ENCODE peak calls at places on chromosome X, in eight cellular contexts. M is NCI-H1092; Q is heart left ventricle; Z is stimulated activated CD4-positive, alpha-beta T cell treated with anti-CD3 and anti-CD28 coated beads, Interleukin-1b, Interleukin-23, amount 100 ng/mL, for 48 hours; K is NCI-H510A treated with DMSO at 0.1 percent for 48 hours; G is activated CD8-positive, alpha-beta memory T cell treated with anti-CD3 and anti-CD28 coated beads for 48 hours; A is anterior cingulate cortex; U is activated CD8-positive, alpha-beta T cell treated with anti-CD3 and anti-CD28 coated beads, Interleukin-2, amount 10 ng/mL, durations not matched to agents 7 days and 5 days. O is an unnamed sample.

GRCh38 chrX:144730486-144730885 is 516.8 kb upstream of the SPANXN1 start:
- DNase-seq in U (no peak), Z (no peak), G (no peak), M (no peak), A (no peak), K (no peak), Q (no peak), O (no peak)

GRCh38 chrX:356385-357034 is 30.2 kb downstream of the PPP2R3B start:
- DNase-seq in U (no peak), A (no peak), Q (no peak), M (no peak), Z (no peak), K (no peak), G (no peak), O (no peak)

GRCh38 chrX:74902806-74903205 is 22.4 kb downstream of the NEXMIF start:
- DNase-seq in A (no peak), Z (no peak), U (no peak), G (no peak), M (no peak), K (peak; percentile 90), Q (no peak), O (no peak)

GRCh38 chrX:115584715-115585114 is 23.7 kb downstream of the PLS3 start:
- DNase-seq in M (no peak), K (no peak), G (no peak), Z (no peak), U (no peak), A (no peak), Q (no peak), O (no peak)

GRCh38 chrX:57172544-57172943 is 35.3 kb upstream of the SPIN2A start:
- DNase-seq in A (no peak), G (no peak), Q (peak; percentile 6), Z (no peak), M (no peak), K (no peak), U (no peak), O (no peak)

GRCh38 chrX:149504226-149504914 is 736 bp downstream of the IDS start:
- DNase-seq in U (peak; percentile 71), Q (no peak), K (peak; percentile 59), Z (peak; percentile 82), M (peak; percentile 13), A (no peak), G (peak; percentile 15), O (no peak)

GRCh38 chrX:73455171-73455570 is 8.3 kb downstream of the CDX4 start:
- DNase-seq in M (no peak), Q (no peak), Z (no peak), U (no peak), K (no peak), G (no peak), A (no peak), O (no peak)

GRCh38 chrX:40685352-40685918 is 38.1 kb upstream of the CXorf38 start:
- DNase-seq in A (no peak), G (no peak), K (no peak), U (no peak), Q (no peak), M (no peak), Z (no peak), O (no peak)

GRCh38 chrX:139304471-139304870 is 226.1 kb upstream of the F9 start:
- DNase-seq in M (no peak), Z (no peak), U (no peak), Q (no peak), K (no peak), A (no peak), G (no peak), O (no peak)

GRCh38 chrX:22220941-22221340 is 51.8 kb upstream of the CBLL2 start:
- DNase-seq in K (no peak), M (no peak), A (no peak), Z (no peak), U (no peak), G (no peak), Q (no peak), O (no peak)

GRCh38 chrX:107537815-107538214 is 88.4 kb downstream of the FRMPD3 start:
- DNase-seq in K (no peak), A (no peak), U (peak; percentile 53), M (no peak), Q (peak; percentile 9), Z (peak; percentile 37), G (no peak), O (no peak)

GRCh38 chrX:72080800-72081199 is 50.9 kb downstream of the RTL5 start:
- DNase-seq in A (no peak), Z (no peak), K (no peak), G (no peak), U (no peak), M (no peak), Q (no peak), O (no peak)

GRCh38 chrX:96372313-96373046 is 312.2 kb upstream of the DIAPH2 start:
- DNase-seq in G (no peak), Z (no peak), A (no peak), Q (peak; percentile 5), K (peak; percentile 5), U (no peak), M (no peak), O (no peak)

GRCh38 chrX:39739585-39739984 is 358.2 kb downstream of the BCOR start:
- DNase-seq in Z (no peak), G (no peak), Q (no peak), M (no peak), K (no peak), U (no peak), A (no peak), O (no peak)

GRCh38 chrX:40244980-40245379 is 147.2 kb upstream of the BCOR start:
- DNase-seq in Z (no peak), K (no peak), Q (no peak), M (no peak), G (no peak), A (no peak), U (peak; percentile 23), O (no peak)

GRCh38 chrX:2848806-2849420 is 20.2 kb downstream of the GYG2 start:
- DNase-seq in A (no peak), K (no peak), M (no peak), U (no peak), Z (no peak), G (no peak), Q (no peak), O (no peak)

GRCh38 chrX:97328853-97329252 is 445.1 kb downstream of the RPA4 start:
- DNase-seq in Z (no peak), A (no peak), G (no peak), Q (no peak), M (no peak), U (no peak), K (no peak), O (no peak)

GRCh38 chrX:153974003-153974725 is 1.6 kb downstream of the TMEM187 start:
- DNase-seq in M (no peak), Q (no peak), K (no peak), A (no peak), U (no peak), Z (no peak), G (no peak), O (no peak)

GRCh38 chrX:131394384-131394783 is 105.3 kb upstream of the IGSF1 start:
- DNase-seq in Q (no peak), M (no peak), K (no peak), A (no peak), U (no peak), G (no peak), Z (no peak), O (no peak)

GRCh38 chrX:42247241-42247640 is 323.9 kb upstream of the CASK start:
- DNase-seq in A (no peak), Q (no peak), Z (no peak), M (no peak), G (no peak), K (no peak), U (no peak), O (no peak)

GRCh38 chrX:11768039-11768438 is 10.0 kb downstream of the MSL3 start:
- DNase-seq in Z (peak; percentile 35), M (no peak), U (no peak), Q (no peak), A (no peak), G (no peak), K (no peak), O (no peak)

GRCh38 chrX:120774611-120775010 is 101.1 kb downstream of the CT47B1 start:
- DNase-seq in Q (no peak), Z (no peak), M (no peak), G (no peak), U (no peak), A (no peak), K (no peak), O (no peak)

GRCh38 chrX:17081535-17081934 is 135.1 kb downstream of the REPS2 start:
- DNase-seq in A (no peak), Z (no peak), G (no peak), U (no peak), Q (no peak), K (no peak), M (no peak), O (no peak)

GRCh38 chrX:40772290-40772689 is 36.9 kb upstream of the MED14 start:
- DNase-seq in K (no peak), A (no peak), U (no peak), M (no peak), G (no peak), Q (no peak), Z (no peak), O (no peak)

GRCh38 chrX:109614951-109615350 is 10.0 kb downstream of the KCNE5 start:
- DNase-seq in M (no peak), Q (no peak), G (no peak), K (no peak), Z (no peak), A (no peak), U (no peak), O (no peak)

GRCh38 chrX:30280428-30280827 is 28.8 kb downstream of the NR0B1 start:
- DNase-seq in Q (no peak), U (no peak), G (no peak), A (no peak), M (no peak), Z (no peak), K (no peak), O (no peak)

GRCh38 chrX:68454476-68455150 is 21.3 kb upstream of the OPHN1 start:
- DNase-seq in A (no peak), K (no peak), Q (no peak), G (no peak), M (no peak), Z (no peak), U (no peak), O (no peak)

GRCh38 chrX:24149346-24150050 is at the start of gene ZFX:
- DNase-seq in K (peak; percentile 5), A (peak; percentile 67), M (peak; percentile 13), Q (peak; percentile 52), Z (peak; percentile 51), G (peak; percentile 7), U (peak; percentile 72), O (peak; percentile 3)

GRCh38 chrX:45850775-45851433 is 650.2 kb upstream of the DIPK2B start:
- DNase-seq in Q (peak; percentile 6), U (peak; percentile 41), G (no peak), Z (peak; percentile 42), M (no peak), K (peak; percentile 6), A (no peak), O (no peak)

GRCh38 chrX:41739871-41740270 is 15.9 kb downstream of the GPR82 start:
- DNase-seq in U (no peak), M (no peak), K (no peak), Z (no peak), G (no peak), A (no peak), Q (no peak), O (no peak)

GRCh38 chrX:71095971-71096701 is 485 bp downstream of the FOXO4 start:
- DNase-seq in Q (peak; percentile 77), U (no peak), A (no peak), Z (no peak), K (peak; percentile 52), M (no peak), G (no peak), O (no peak)

GRCh38 chrX:18828832-18829404 is 121.5 kb downstream of the PPEF1 start:
- DNase-seq in M (no peak), G (no peak), Z (peak; percentile 1), U (no peak), A (no peak), K (no peak), Q (no peak), O (no peak)

GRCh38 chrX:151153086-151153485 is 23.3 kb upstream of the GPR50 start:
- DNase-seq in G (no peak), A (no peak), Z (no peak), Q (no peak), M (no peak), U (no peak), K (no peak), O (peak; percentile 0)

GRCh38 chrX:149021164-149021563 is 483.9 kb downstream of the IDS start:
- DNase-seq in Q (no peak), M (no peak), A (no peak), Z (no peak), K (no peak), G (no peak), U (no peak), O (no peak)